ENCODE peak calls at places on chromosomes 1 and 21, in eight cellular contexts. J, P, F, Q, K, U, Y and N are unnamed samples.

GRCh38 chr1:168945870-168946269 is 160.6 kb upstream of the ATP1B1 start:
- DNase-seq in Y (no peak), J (no peak), F (peak), K (no peak), Q (no peak), U (no peak), P (no peak), N (no peak)

GRCh38 chr1:78468511-78468910 is 22.3 kb upstream of the PTGFR start:
- DNase-seq in J (no peak), P (no peak), K (no peak), F (no peak), Y (no peak), U (no peak), Q (no peak), N (no peak)

GRCh38 chr1:162217674-162218073 is 148.2 kb downstream of the NOS1AP start:
- DNase-seq in Y (no peak), P (peak), U (no peak), F (no peak), Q (no peak), K (no peak), J (no peak), N (no peak)

GRCh38 chr1:37449936-37450335 is 24.4 kb upstream of the ZC3H12A start:
- DNase-seq in J (no peak), F (no peak), U (no peak), K (peak), Q (no peak), P (no peak), Y (no peak), N (no peak)

GRCh38 chr21:14900611-14901010 is 164.2 kb downstream of the NRIP1 start:
- DNase-seq in U (peak), K (no peak), Y (no peak), F (peak), J (no peak), P (no peak), Q (no peak), N (no peak)

GRCh38 chr1:54273837-54274192 is 73.8 kb downstream of the MRPL37 start:
- DNase-seq in K (no peak), Q (no peak), U (peak), J (no peak), Y (peak), F (peak), P (peak), N (no peak)

GRCh38 chr1:209291715-209292114 is 291.8 kb upstream of the CAMK1G start:
- DNase-seq in F (no peak), Q (no peak), K (no peak), J (no peak), P (no peak), U (peak), Y (no peak), N (no peak)

GRCh38 chr1:75937034-75937433 is 4.8 kb upstream of the ASB17 start:
- DNase-seq in P (no peak), J (no peak), Q (no peak), U (peak), K (no peak), F (peak), Y (no peak), N (no peak)

GRCh38 chr1:219928791-219929118 is 398 bp upstream of the SLC30A10 start:
- DNase-seq in F (no peak), Y (no peak), Q (no peak), K (no peak), J (no peak), U (no peak), P (no peak), N (no peak)

GRCh38 chr1:89890085-89890754 is 69.4 kb downstream of the LRRC8D start:
- DNase-seq in Y (no peak), J (no peak), K (no peak), Q (no peak), P (no peak), F (peak), U (peak), N (no peak)